ENCODE peak calls at places on chromosomes 2 and 18, in ten cellular contexts. G is transverse colon, C is tibial nerve, J is choroid plexus epithelial cell, D is heart left ventricle, Y is fibroblast of lung, O is prostate gland, F is astrocyte, T is cardiac muscle cell, K is psoas muscle. U is an unnamed sample.

GRCh38 chr2:26244479-26245230 is at the start of the genes HADHA and HADHB:
- DNase-seq in G (peak), C (peak), J (peak), D (peak), Y (peak), O (peak), F (peak), T (peak), K (peak), U (peak)

GRCh38 chr18:61148322-61148721 is 184.9 kb upstream of the CDH20 start:
- DNase-seq in G (no peak), C (no peak), J (no peak), D (no peak), Y (no peak), O (no peak), F (no peak), T (no peak), K (no peak), U (no peak)

GRCh38 chr2:148552675-148553331 is 91.7 kb upstream of the EPC2 start:
- DNase-seq in G (no peak), C (no peak), J (peak), D (no peak), Y (no peak), O (no peak), F (no peak), T (no peak), K (no peak), U (no peak)

GRCh38 chr18:32237024-32237423 is 47.2 kb downstream of the MEP1B start:
- DNase-seq in G (no peak), C (no peak), J (no peak), D (no peak), Y (no peak), O (no peak), F (no peak), T (no peak), K (no peak), U (no peak)

GRCh38 chr2:177474904-177475474 is 82.4 kb downstream of the AGPS start:
- DNase-seq in G (no peak), C (no peak), J (peak), D (no peak), Y (peak), O (no peak), F (peak), T (peak), K (no peak), U (no peak)

GRCh38 chr2:128445533-128445900 is 126.8 kb upstream of the HS6ST1 start:
- DNase-seq in G (no peak), C (no peak), J (no peak), D (no peak), Y (no peak), O (no peak), F (no peak), T (no peak), K (no peak), U (no peak)

GRCh38 chr18:78865056-78865598 is 114.5 kb upstream of the SALL3 start:
- DNase-seq in G (no peak), C (no peak), J (no peak), D (no peak), Y (no peak), O (no peak), F (no peak), T (no peak), K (no peak), U (no peak)

GRCh38 chr2:204019572-204020501 is 83.3 kb downstream of the ICOS start:
- DNase-seq in G (no peak), C (no peak), J (peak), D (no peak), Y (peak), O (no peak), F (peak), T (no peak), K (no peak), U (no peak)

GRCh38 chr18:79804130-79804772 is 6.5 kb downstream of the KCNG2 start:
- DNase-seq in G (no peak), C (no peak), J (no peak), D (no peak), Y (no peak), O (no peak), F (no peak), T (no peak), K (no peak), U (no peak)

GRCh38 chr2:8983571-8983970 is 19.9 kb downstream of the MBOAT2 start:
- DNase-seq in G (no peak), C (no peak), J (no peak), D (no peak), Y (peak), O (no peak), F (no peak), T (no peak), K (no peak), U (no peak)

GRCh38 chr2:184597571-184597980 is 753 bp upstream of the ZNF804A start:
- DNase-seq in G (peak), C (no peak), J (peak), D (no peak), Y (peak), O (no peak), F (peak), T (peak), K (no peak), U (no peak)

GRCh38 chr18:75936862-75937261 is 509.4 kb upstream of the SMIM21 start:
- DNase-seq in G (no peak), C (no peak), J (no peak), D (no peak), Y (no peak), O (no peak), F (no peak), T (no peak), K (no peak), U (no peak)

GRCh38 chr2:241813080-241813805 is 4.2 kb downstream of the NEU4 start:
- DNase-seq in G (peak), C (peak), J (no peak), D (peak), Y (no peak), O (no peak), F (no peak), T (peak), K (peak), U (peak)

GRCh38 chr2:138707424-138708074 is 72.6 kb downstream of the NXPH2 start:
- DNase-seq in G (no peak), C (no peak), J (peak), D (no peak), Y (peak), O (no peak), F (peak), T (peak), K (no peak), U (no peak)

GRCh38 chr2:232592687-232593407 is 40.6 kb upstream of the EFHD1 start:
- DNase-seq in G (peak), C (no peak), J (peak), D (no peak), Y (peak), O (peak), F (peak), T (peak), K (no peak), U (no peak)

GRCh38 chr2:140454717-140455116 is 1674.5 kb upstream of the NXPH2 start:
- DNase-seq in G (no peak), C (no peak), J (peak), D (no peak), Y (peak), O (no peak), F (peak), T (peak), K (no peak), U (no peak)

GRCh38 chr2:48339451-48339850 is 190.5 kb upstream of the STON1 start:
- DNase-seq in G (no peak), C (no peak), J (no peak), D (no peak), Y (peak), O (no peak), F (peak), T (no peak), K (no peak), U (no peak)

GRCh38 chr2:231930601-231931281 is 4.5 kb upstream of the NPPC start:
- DNase-seq in G (no peak), C (no peak), J (no peak), D (peak), Y (no peak), O (no peak), F (no peak), T (peak), K (peak), U (peak)

GRCh38 chr2:38615237-38615636 is 12.5 kb upstream of the HNRNPLL start:
- DNase-seq in G (no peak), C (no peak), J (peak), D (no peak), Y (peak), O (no peak), F (peak), T (peak), K (no peak), U (no peak)

GRCh38 chr2:30155889-30156658 is 9.3 kb downstream of the YPEL5 start:
- DNase-seq in G (no peak), C (no peak), J (no peak), D (no peak), Y (no peak), O (no peak), F (no peak), T (no peak), K (no peak), U (no peak)

GRCh38 chr2:172038121-172038520 is 38.4 kb downstream of the METAP1D start:
- DNase-seq in G (no peak), C (no peak), J (no peak), D (no peak), Y (no peak), O (no peak), F (no peak), T (no peak), K (no peak), U (no peak)

GRCh38 chr2:238986491-238987351 is 138.8 kb downstream of the TWIST2 start:
- DNase-seq in G (no peak), C (no peak), J (no peak), D (no peak), Y (no peak), O (no peak), F (no peak), T (no peak), K (no peak), U (no peak)

GRCh38 chr2:78127428-78127827 is 605.3 kb upstream of the LRRTM4 start:
- DNase-seq in G (no peak), C (no peak), J (no peak), D (no peak), Y (no peak), O (no peak), F (no peak), T (no peak), K (no peak), U (no peak)

GRCh38 chr2:26892133-26892532 is 44.2 kb downstream of the DPYSL5 start:
- DNase-seq in G (no peak), C (no peak), J (no peak), D (no peak), Y (no peak), O (peak), F (no peak), T (no peak), K (no peak), U (no peak)

GRCh38 chr2:29066989-29067605 is 7.2 kb downstream of the PCARE start:
- DNase-seq in G (no peak), C (no peak), J (no peak), D (no peak), Y (no peak), O (peak), F (no peak), T (no peak), K (no peak), U (no peak)

GRCh38 chr18:70046207-70046606 is 98.5 kb upstream of the CD226 start:
- DNase-seq in G (no peak), C (no peak), J (peak), D (no peak), Y (peak), O (no peak), F (peak), T (peak), K (no peak), U (no peak)

GRCh38 chr18:44143054-44143453 is 537.6 kb upstream of the SETBP1 start:
- DNase-seq in G (no peak), C (no peak), J (no peak), D (no peak), Y (peak), O (no peak), F (peak), T (no peak), K (no peak), U (no peak)

GRCh38 chr2:145138626-145139025 is 618.7 kb upstream of the ZEB2 start:
- DNase-seq in G (no peak), C (no peak), J (no peak), D (no peak), Y (no peak), O (no peak), F (no peak), T (no peak), K (no peak), U (no peak)

GRCh38 chr2:181656450-181657261 is at the start of gene CERKL:
- DNase-seq in G (peak), C (no peak), J (no peak), D (peak), Y (peak), O (peak), F (peak), T (peak), K (peak), U (no peak)

GRCh38 chr2:98768765-98769476 is 38.0 kb upstream of the MGAT4A start:
- DNase-seq in G (no peak), C (no peak), J (peak), D (no peak), Y (peak), O (peak), F (peak), T (peak), K (no peak), U (no peak)

GRCh38 chr2:32425719-32426141 is 68.9 kb downstream of the BIRC6 start:
- DNase-seq in G (no peak), C (no peak), J (peak), D (no peak), Y (peak), O (no peak), F (peak), T (peak), K (no peak), U (no peak)

GRCh38 chr2:60544980-60545560 is 8.4 kb downstream of the BCL11A start:
- DNase-seq in G (no peak), C (no peak), J (no peak), D (no peak), Y (no peak), O (no peak), F (no peak), T (no peak), K (no peak), U (no peak)

GRCh38 chr2:203038586-203038985 is 23.9 kb downstream of the NBEAL1 start:
- DNase-seq in G (no peak), C (no peak), J (no peak), D (no peak), Y (no peak), O (no peak), F (no peak), T (no peak), K (no peak), U (no peak)

GRCh38 chr2:111185496-111186022 is 64.8 kb downstream of the BCL2L11 start:
- DNase-seq in G (peak), C (no peak), J (no peak), D (no peak), Y (no peak), O (peak), F (no peak), T (no peak), K (no peak), U (peak)

GRCh38 chr2:45005261-45006002 is 3.8 kb downstream of the SIX2 start:
- DNase-seq in G (no peak), C (no peak), J (no peak), D (no peak), Y (no peak), O (no peak), F (no peak), T (no peak), K (no peak), U (no peak)

GRCh38 chr2:130391872-130392670 is 36.2 kb downstream of the PTPN18 start:
- DNase-seq in G (no peak), C (no peak), J (peak), D (no peak), Y (peak), O (no peak), F (no peak), T (peak), K (peak), U (no peak)

GRCh38 chr2:160666019-160666676 is 172.5 kb upstream of the RBMS1 start:
- DNase-seq in G (no peak), C (no peak), J (peak), D (no peak), Y (peak), O (no peak), F (peak), T (peak), K (no peak), U (no peak)
- H3K4me3 ChIP-seq in G (no peak), C (no peak), J (no peak), D (no peak), Y (no peak), O (no peak), F (peak), T (no peak), K (no peak), U (no peak)

GRCh38 chr2:219177594-219178376 is at the start of gene RETREG2:
- DNase-seq in G (peak), C (peak), J (peak), D (peak), Y (peak), O (peak), F (peak), T (peak), K (peak), U (peak)
- TF ChIP-seq CTCF in G (peak), C (peak), J (peak), D (no peak), Y (peak), O (peak), F (no peak), T (peak), K (peak), U (no peak)

GRCh38 chr2:66694087-66694858 is 259.3 kb downstream of the MEIS1 start:
- DNase-seq in G (no peak), C (no peak), J (no peak), D (no peak), Y (no peak), O (no peak), F (no peak), T (no peak), K (no peak), U (no peak)
- H3K4me3 ChIP-seq in G (no peak), C (no peak), J (no peak), D (no peak), Y (no peak), O (no peak), F (no peak), T (no peak), K (no peak), U (no peak)

GRCh38 chr2:109318150-109318948 is 189.3 kb downstream of the SH3RF3 start:
- DNase-seq in G (peak), C (peak), J (peak), D (peak), Y (peak), O (peak), F (peak), T (peak), K (peak), U (peak)
- TF ChIP-seq CTCF in G (no peak), C (no peak), J (peak), D (no peak), Y (peak), O (peak), F (no peak), T (peak), K (peak), U (peak)

GRCh38 chr2:151290467-151290866 is 999 bp upstream of the NMI start:
- DNase-seq in G (no peak), C (no peak), J (no peak), D (no peak), Y (no peak), O (no peak), F (no peak), T (no peak), K (no peak), U (no peak)
- H3K4me3 ChIP-seq in G (peak), C (peak), J (peak), D (no peak), Y (peak), O (peak), F (no peak), T (no peak), K (peak), U (no peak)

GRCh38 chr2:170917957-170918356 is 11.1 kb upstream of the GORASP2 start:
- DNase-seq in G (no peak), C (no peak), J (no peak), D (no peak), Y (no peak), O (no peak), F (no peak), T (no peak), K (no peak), U (no peak)

GRCh38 chr2:170911314-170911889 is 17.7 kb upstream of the GORASP2 start:
- DNase-seq in G (no peak), C (no peak), J (no peak), D (no peak), Y (no peak), O (no peak), F (no peak), T (no peak), K (no peak), U (no peak)

GRCh38 chr2:170922683-170923494 is 6.2 kb upstream of the GORASP2 start:
- DNase-seq in G (no peak), C (no peak), J (no peak), D (no peak), Y (no peak), O (peak), F (no peak), T (no peak), K (no peak), U (no peak)

GRCh38 chr2:170917219-170917851 is 11.7 kb upstream of the GORASP2 start:
- DNase-seq in G (no peak), C (no peak), J (no peak), D (no peak), Y (no peak), O (no peak), F (no peak), T (no peak), K (no peak), U (no peak)
- TF ChIP-seq CTCF in G (no peak), C (no peak), J (no peak), D (no peak), Y (no peak), O (no peak), F (no peak), T (no peak), K (no peak), U (no peak)

DNA sequence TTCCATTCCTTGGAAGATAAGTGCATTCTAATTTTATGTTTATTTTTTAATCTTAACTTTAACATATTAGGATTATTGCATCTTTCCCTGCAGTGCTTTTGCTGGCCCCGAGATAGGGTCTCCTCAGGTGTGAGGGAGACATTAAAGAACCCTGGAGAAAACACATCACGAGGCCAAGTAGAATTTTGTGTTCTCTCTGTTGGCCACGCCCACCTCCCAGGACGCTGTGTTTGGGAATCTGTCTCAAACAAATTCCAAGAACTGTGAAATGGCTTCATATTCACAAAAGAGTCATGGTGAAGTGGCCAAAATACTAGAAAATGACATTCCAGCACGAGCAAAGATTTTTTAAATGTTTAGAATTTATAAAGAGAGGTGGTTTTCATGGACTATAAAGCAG is 27.3 kb downstream of the RNF144A start:
- DNase-seq in G (no peak), C (peak), J (no peak), D (no peak), Y (no peak), O (no peak), F (no peak), T (no peak), K (peak), U (no peak)
- H3K4me3 ChIP-seq in G (no peak), C (no peak), J (no peak), D (no peak), Y (no peak), O (no peak), F (no peak), T (no peak), K (no peak), U (no peak)

DNA sequence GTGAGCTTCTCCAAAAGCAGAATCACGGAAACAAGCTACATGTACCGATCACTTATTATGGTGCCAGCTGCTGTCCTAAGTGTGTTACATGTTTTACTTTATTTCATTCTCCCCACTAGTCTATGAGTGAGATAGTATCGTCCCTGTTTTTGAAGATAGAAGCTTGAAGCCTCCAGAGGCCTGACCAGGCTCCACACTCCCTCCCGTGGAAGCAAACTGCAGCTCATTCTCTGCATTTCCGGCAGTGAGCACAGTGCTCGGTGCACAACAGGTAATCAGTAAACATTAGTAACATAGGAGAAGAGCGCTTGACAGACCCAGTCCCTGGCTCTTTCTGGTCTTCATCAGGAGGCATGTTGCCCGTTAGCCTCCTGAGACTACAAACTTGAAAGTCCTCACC is 72.9 kb downstream of the ZBTB7C start:
- DNase-seq in G (no peak), C (no peak), J (peak), D (no peak), Y (no peak), O (no peak), F (no peak), T (peak), K (no peak), U (no peak)
- TF ChIP-seq CTCF in G (no peak), C (peak), J (peak), D (no peak), Y (no peak), O (peak), F (no peak), T (peak), K (peak), U (peak)

GRCh38 chr2:197958592-197958991 is 154.2 kb downstream of the PLCL1 start:
- DNase-seq in G (no peak), C (no peak), J (no peak), D (no peak), Y (peak), O (no peak), F (no peak), T (peak), K (no peak), U (no peak)
- H3K4me3 ChIP-seq in G (no peak), C (no peak), J (no peak), D (no peak), Y (no peak), O (no peak), F (no peak), T (no peak), K (no peak), U (no peak)

GRCh38 chr2:216274194-216274593 is 98.1 kb downstream of the MARCHF4 start:
- DNase-seq in G (no peak), C (no peak), J (peak), D (no peak), Y (peak), O (no peak), F (peak), T (no peak), K (no peak), U (no peak)
- TF ChIP-seq CTCF in G (no peak), C (no peak), J (peak), D (no peak), Y (no peak), O (no peak), F (no peak), T (no peak), K (no peak), U (no peak)

U was measured in heart right ventricle.